ENCODE peak calls at places on chromosomes 1 and 21, in six cellular contexts. One of them, this sample, is unnamed.

GRCh38 chr1:27332536-27333281 is 9.1 kb upstream of the SYTL1 start:
- DNase-seq in H1: no peak
- DNase-seq in GM12878: no peak
- DNase-seq in K562: peak
- DNase-seq in GM12892: peak
- DNase-seq in HepG2: no peak
- DNase-seq in this sample: peak

GRCh38 chr1:243926803-243927245 is 76.8 kb upstream of the AKT3 start:
- DNase-seq in H1: no peak
- DNase-seq in GM12878: no peak
- DNase-seq in K562: no peak
- DNase-seq in GM12892: no peak
- DNase-seq in HepG2: no peak
- DNase-seq in this sample: no peak

GRCh38 chr21:37475186-37475868 is 108.8 kb downstream of the DYRK1A start:
- DNase-seq in H1: no peak
- DNase-seq in GM12878: no peak
- DNase-seq in K562: no peak
- DNase-seq in GM12892: no peak
- DNase-seq in HepG2: no peak
- DNase-seq in this sample: no peak

GRCh38 chr1:10788592-10789006 is 7.8 kb downstream of the CASZ1 start:
- DNase-seq in H1: no peak
- DNase-seq in GM12878: no peak
- DNase-seq in K562: peak
- DNase-seq in GM12892: no peak
- DNase-seq in HepG2: peak
- DNase-seq in this sample: no peak

GRCh38 chr1:201624741-201625646 is 86.1 kb downstream of the NAV1 start:
- DNase-seq in H1: no peak
- DNase-seq in GM12878: no peak
- DNase-seq in K562: no peak
- DNase-seq in GM12892: no peak
- DNase-seq in HepG2: no peak
- DNase-seq in this sample: no peak

GRCh38 chr1:17194133-17194475 is 10.8 kb upstream of the PADI1 start:
- DNase-seq in H1: no peak
- DNase-seq in GM12878: no peak
- DNase-seq in K562: no peak
- DNase-seq in GM12892: no peak
- DNase-seq in HepG2: no peak
- DNase-seq in this sample: no peak

GRCh38 chr1:179490611-179491010 is 85.1 kb downstream of the NPHS2 start:
- DNase-seq in H1: no peak
- DNase-seq in GM12878: no peak
- DNase-seq in K562: no peak
- DNase-seq in GM12892: no peak
- DNase-seq in HepG2: no peak
- DNase-seq in this sample: no peak

GRCh38 chr1:112938188-112938587 is 17.8 kb downstream of the SLC16A1 start:
- DNase-seq in H1: no peak
- DNase-seq in GM12878: no peak
- DNase-seq in K562: no peak
- DNase-seq in GM12892: no peak
- DNase-seq in HepG2: no peak
- DNase-seq in this sample: no peak

GRCh38 chr1:78540056-78540455 is 49.3 kb downstream of the PTGFR start:
- DNase-seq in H1: no peak
- DNase-seq in GM12878: no peak
- DNase-seq in K562: no peak
- DNase-seq in GM12892: no peak
- DNase-seq in HepG2: no peak
- DNase-seq in this sample: no peak

GRCh38 chr1:93839307-93839706 is 39.7 kb downstream of the DNTTIP2 start:
- DNase-seq in H1: no peak
- DNase-seq in GM12878: no peak
- DNase-seq in K562: no peak
- DNase-seq in GM12892: no peak
- DNase-seq in HepG2: no peak
- DNase-seq in this sample: no peak

GRCh38 chr1:241125297-241125696 is 231.7 kb downstream of the RGS7 start:
- DNase-seq in H1: no peak
- DNase-seq in GM12878: no peak
- DNase-seq in K562: no peak
- DNase-seq in GM12892: no peak
- DNase-seq in HepG2: no peak
- DNase-seq in this sample: no peak

GRCh38 chr1:3275471-3276340 is 178.8 kb upstream of the ARHGEF16 start:
- DNase-seq in H1: no peak
- DNase-seq in GM12878: no peak
- DNase-seq in K562: no peak
- DNase-seq in GM12892: no peak
- DNase-seq in HepG2: no peak
- DNase-seq in this sample: no peak

GRCh38 chr21:34320006-34320405 is 43.8 kb upstream of the KCNE2 start:
- DNase-seq in H1: no peak
- DNase-seq in GM12878: no peak
- DNase-seq in K562: no peak
- DNase-seq in GM12892: no peak
- DNase-seq in HepG2: no peak
- DNase-seq in this sample: no peak

GRCh38 chr1:19312782-19313635 is 883 bp downstream of the SLC66A1 start:
- DNase-seq in H1: no peak
- DNase-seq in GM12878: no peak
- DNase-seq in K562: no peak
- DNase-seq in GM12892: no peak
- DNase-seq in HepG2: no peak
- DNase-seq in this sample: no peak

GRCh38 chr1:227894831-227895451 is 52.8 kb downstream of the WNT9A start:
- DNase-seq in H1: no peak
- DNase-seq in GM12878: no peak
- DNase-seq in K562: no peak
- DNase-seq in GM12892: no peak
- DNase-seq in HepG2: no peak
- DNase-seq in this sample: no peak

GRCh38 chr1:163013826-163014600 is 55.1 kb upstream of the RGS4 start:
- DNase-seq in H1: no peak
- DNase-seq in GM12878: no peak
- DNase-seq in K562: no peak
- DNase-seq in GM12892: no peak
- DNase-seq in HepG2: no peak
- DNase-seq in this sample: no peak

GRCh38 chr1:204975568-204976235 is 67.3 kb upstream of the CNTN2 start:
- DNase-seq in H1: peak
- DNase-seq in GM12878: no peak
- DNase-seq in K562: peak
- DNase-seq in GM12892: peak
- DNase-seq in HepG2: peak
- DNase-seq in this sample: peak

GRCh38 chr1:90761781-90762589 is 44.9 kb upstream of the BARHL2 start:
- DNase-seq in H1: no peak
- DNase-seq in GM12878: no peak
- DNase-seq in K562: no peak
- DNase-seq in GM12892: no peak
- DNase-seq in HepG2: no peak
- DNase-seq in this sample: no peak

GRCh38 chr1:67575861-67576260 is 109.1 kb upstream of the GADD45A start:
- DNase-seq in H1: no peak
- DNase-seq in GM12878: no peak
- DNase-seq in K562: no peak
- DNase-seq in GM12892: no peak
- DNase-seq in HepG2: no peak
- DNase-seq in this sample: no peak

DNA sequence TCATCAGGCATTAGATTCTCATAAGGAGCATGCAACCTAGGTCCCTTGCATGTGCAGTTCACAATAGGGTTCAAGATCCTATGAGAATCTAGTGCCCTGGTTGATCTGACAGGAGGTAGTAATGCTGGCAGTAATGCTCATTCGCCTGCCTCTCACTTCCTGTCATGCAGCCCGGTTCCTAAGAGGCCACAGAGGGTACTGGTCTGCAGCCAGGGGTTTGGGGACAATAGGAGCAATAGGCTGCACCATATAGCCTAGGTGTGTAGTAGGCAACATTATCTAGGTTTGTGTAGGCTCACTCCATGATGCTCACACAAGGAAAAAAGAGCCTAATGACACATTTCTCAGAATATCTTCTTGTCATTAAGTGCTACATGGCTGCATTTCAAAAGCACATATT is 25.8 kb downstream of the CFHR5 start:
- DNase-seq in H1: no peak
- DNase-seq in GM12878: no peak
- DNase-seq in K562: no peak
- DNase-seq in GM12892: no peak
- DNase-seq in HepG2: no peak
- DNase-seq in this sample: no peak
- TF ChIP-seq TAF1 in H1: no peak
- TF ChIP-seq TAF1 in GM12878: no peak
- TF ChIP-seq TAF1 in K562: no peak
- TF ChIP-seq TAF1 in GM12892: no peak
- TF ChIP-seq TAF1 in HepG2: no peak
- TF ChIP-seq TAF1 in this sample: no peak

DNA sequence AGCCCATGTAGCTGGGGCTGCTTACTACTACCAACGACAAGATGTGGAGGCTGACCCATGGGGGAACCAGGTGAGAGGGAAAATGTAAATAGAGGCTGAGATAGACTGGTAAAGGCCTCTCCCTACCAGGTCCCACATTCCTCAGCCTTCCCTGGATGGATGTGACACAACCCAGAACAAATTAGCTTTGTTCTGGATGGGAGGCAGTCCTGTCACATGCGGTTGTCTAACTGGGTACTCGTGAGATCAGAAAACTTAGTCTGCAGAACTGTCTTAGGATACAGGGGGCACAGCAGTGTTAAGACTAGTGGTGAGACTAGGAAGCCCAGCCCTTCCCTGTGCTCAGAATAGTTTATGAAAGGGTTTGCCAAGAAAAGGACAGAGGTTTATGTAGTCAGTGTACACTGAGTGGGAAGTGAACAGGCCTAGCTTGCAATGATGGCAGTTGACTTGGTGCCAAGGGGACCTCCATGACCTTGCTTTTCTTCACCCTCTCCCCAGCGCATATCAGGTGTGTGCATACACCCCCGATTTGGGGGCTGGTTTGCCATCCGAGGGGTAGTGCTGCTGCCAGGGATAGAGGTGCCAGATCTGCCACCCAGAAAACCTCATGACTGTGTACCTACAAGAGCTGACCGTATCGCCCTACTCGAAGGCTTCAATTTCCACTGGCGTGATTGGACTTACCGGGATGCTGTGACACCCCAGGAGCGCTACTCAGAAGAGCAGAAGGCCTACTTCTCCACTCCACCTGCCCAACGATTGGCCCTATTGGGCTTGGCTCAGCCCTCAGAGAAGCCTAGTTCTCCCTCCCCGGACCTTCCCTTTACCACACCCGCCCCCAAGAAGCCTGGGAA is 8.4 kb downstream of the MMACHC start:
- DNase-seq in H1: no peak
- DNase-seq in GM12878: no peak
- DNase-seq in K562: no peak
- DNase-seq in GM12892: no peak
- DNase-seq in HepG2: peak
- DNase-seq in this sample: no peak
- TF ChIP-seq POLR2AphosphoS5 in H1: peak
- TF ChIP-seq POLR2AphosphoS5 in GM12878: no peak
- TF ChIP-seq POLR2AphosphoS5 in K562: no peak
- TF ChIP-seq POLR2AphosphoS5 in GM12892: peak
- TF ChIP-seq POLR2AphosphoS5 in HepG2: peak
- TF ChIP-seq POLR2AphosphoS5 in this sample: peak

DNA sequence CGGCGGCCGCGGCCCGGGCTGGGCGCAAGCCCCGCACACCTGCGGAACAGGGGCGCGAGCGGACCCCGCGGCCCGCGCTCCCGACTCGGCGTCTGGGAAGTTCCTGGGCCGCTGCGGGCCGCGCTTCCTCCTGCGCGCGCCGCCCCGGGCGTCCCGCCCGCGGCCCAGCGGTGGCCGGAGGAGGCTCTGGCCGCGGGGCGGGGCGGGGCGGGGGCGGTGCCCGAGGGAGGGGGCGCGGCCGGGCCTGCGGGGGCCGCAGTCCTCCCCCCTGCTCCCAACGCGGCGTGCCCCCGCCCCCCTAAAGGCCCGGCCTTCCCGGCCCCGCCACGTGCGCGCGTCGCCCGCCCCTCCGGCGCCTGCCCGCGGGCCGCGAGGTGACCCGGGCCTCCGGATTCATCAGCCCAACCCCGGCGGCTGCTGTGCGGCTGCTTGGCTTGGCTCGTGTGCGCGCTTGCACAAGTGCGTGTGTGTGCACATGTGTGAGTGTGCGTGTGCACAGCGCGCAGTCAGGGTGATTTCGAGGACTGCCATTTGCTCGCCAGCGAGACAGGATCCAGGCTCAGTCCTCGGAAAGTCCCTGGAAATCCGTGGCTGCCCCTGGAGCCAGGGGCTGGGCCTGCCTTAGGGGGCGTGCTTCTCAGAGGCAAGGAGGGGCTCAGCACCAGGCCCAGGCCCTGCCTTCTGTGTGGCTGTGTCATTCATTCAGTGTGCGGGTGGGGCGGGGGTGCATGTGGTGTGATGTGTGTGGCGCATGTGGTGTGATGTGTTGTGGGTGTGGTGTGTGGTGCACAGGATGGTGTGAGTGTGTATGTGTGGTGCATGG is at the start of gene C2CD2:
- DNase-seq in H1: no peak
- DNase-seq in GM12878: no peak
- DNase-seq in K562: peak
- DNase-seq in GM12892: peak
- DNase-seq in HepG2: peak
- DNase-seq in this sample: peak
- TF ChIP-seq POLR2A in H1: no peak
- TF ChIP-seq POLR2A in GM12878: peak
- TF ChIP-seq POLR2A in K562: no peak
- TF ChIP-seq POLR2A in GM12892: peak
- TF ChIP-seq POLR2A in HepG2: no peak
- TF ChIP-seq POLR2A in this sample: no peak

DNA sequence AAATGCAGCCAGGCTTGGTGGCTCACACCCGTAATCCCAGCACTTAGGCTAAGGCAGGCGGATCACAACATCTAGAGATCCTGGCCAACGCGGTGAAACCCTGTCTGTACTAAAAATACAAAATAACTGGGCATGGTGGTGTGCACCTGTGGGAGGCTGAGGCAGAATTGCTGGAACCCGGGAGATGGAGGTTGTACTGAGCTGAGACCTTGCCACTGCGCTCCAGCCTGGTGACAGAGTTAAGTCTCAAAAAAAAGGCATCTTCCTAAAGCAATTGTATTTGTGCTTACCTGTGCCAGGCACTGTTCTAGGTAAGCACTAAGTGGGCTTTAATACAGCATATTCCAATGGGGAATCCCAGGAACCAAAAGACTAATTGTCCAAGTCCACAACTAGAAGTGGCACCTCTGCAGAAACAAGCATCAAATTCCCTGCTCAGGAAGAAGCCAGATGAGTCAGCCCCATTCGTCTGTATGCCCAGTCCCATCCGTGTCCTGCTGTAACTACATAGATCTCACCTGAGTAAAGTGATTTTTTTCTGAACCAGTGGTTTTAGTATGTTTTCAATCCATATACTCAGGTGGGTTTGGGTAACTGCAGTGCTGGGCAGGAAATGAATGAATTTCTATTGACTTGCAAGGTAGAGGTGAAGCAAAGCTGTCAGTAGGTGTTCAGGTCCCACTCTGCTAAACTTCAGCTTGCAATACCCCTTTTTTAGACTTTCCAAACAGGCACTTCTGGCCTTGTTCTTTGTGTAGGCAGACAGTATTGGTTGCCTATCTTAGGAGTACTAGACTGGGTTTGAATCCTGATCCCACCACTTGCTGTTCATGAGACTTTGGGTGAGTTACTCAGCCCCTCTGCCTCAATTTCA is 4.7 kb downstream of the RCC1 start:
- DNase-seq in H1: no peak
- DNase-seq in GM12878: no peak
- DNase-seq in K562: peak
- DNase-seq in GM12892: no peak
- DNase-seq in HepG2: peak
- DNase-seq in this sample: no peak
- TF ChIP-seq TAF1 in H1: peak
- TF ChIP-seq TAF1 in GM12878: peak
- TF ChIP-seq TAF1 in K562: peak
- TF ChIP-seq TAF1 in GM12892: peak
- TF ChIP-seq TAF1 in HepG2: peak
- TF ChIP-seq TAF1 in this sample: peak

This sample was measured in GM12891.